ENCODE peak calls at places on chromosomes 3 and 15, in seven cellular contexts. O is IMR-90; M is D341Med; G is activated CD4-positive, alpha-beta T cell treated with anti-CD3 and anti-CD28 coated beads, Interleukin-2, amount 50 U/mL, for 24 hours; N is brain microvascular endothelial cell; U is NCI-H1105 treated with DMSO at 0.1 percent for 48 hours; T is WERI-Rb-1. Z is an unnamed sample.

GRCh38 chr3:78873641-78874040 is 894.2 kb downstream of the ROBO1 start:
- DNase-seq in O (peak), M (no peak), G (no peak), N (no peak), U (no peak), T (no peak), Z (no peak)

GRCh38 chr3:143597774-143598652 is 250.3 kb downstream of the SLC9A9 start:
- DNase-seq in O (no peak), M (no peak), G (no peak), N (no peak), U (peak), T (no peak), Z (no peak)

GRCh38 chr15:66663664-66664063 is 38.4 kb upstream of the SMAD6 start:
- DNase-seq in O (no peak), M (no peak), G (no peak), N (no peak), U (no peak), T (no peak), Z (no peak)

GRCh38 chr15:74375303-74375693 is 7.9 kb upstream of the CYP11A1 start:
- DNase-seq in O (peak), M (peak), G (peak), N (peak), U (peak), T (peak), Z (peak)

GRCh38 chr3:69353088-69353478 is 32.8 kb downstream of the FRMD4B start:
- DNase-seq in O (no peak), M (no peak), G (no peak), N (no peak), U (no peak), T (no peak), Z (no peak)

GRCh38 chr15:66042624-66043023 is 173.3 kb downstream of the RAB11A start:
- DNase-seq in O (no peak), M (no peak), G (no peak), N (no peak), U (no peak), T (no peak), Z (peak)

GRCh38 chr3:11206316-11206715 is 52.0 kb downstream of the HRH1 start:
- DNase-seq in O (no peak), M (no peak), G (no peak), N (no peak), U (peak), T (no peak), Z (no peak)

GRCh38 chr15:67833504-67834248 is 6.2 kb downstream of the RNU6-1 start:
- DNase-seq in O (no peak), M (peak), G (no peak), N (no peak), U (no peak), T (peak), Z (peak)

GRCh38 chr15:51726302-51727073 is 11.0 kb downstream of the LYSMD2 start:
- DNase-seq in O (peak), M (no peak), G (peak), N (peak), U (no peak), T (no peak), Z (no peak)

GRCh38 chr3:24829011-24829581 is 334.4 kb upstream of the THRB start:
- DNase-seq in O (no peak), M (peak), G (no peak), N (no peak), U (peak), T (peak), Z (no peak)

GRCh38 chr3:123870033-123870432 is 14.1 kb downstream of the MYLK start:
- DNase-seq in O (peak), M (no peak), G (no peak), N (no peak), U (no peak), T (no peak), Z (no peak)

GRCh38 chr15:60751985-60752952 is 273.3 kb upstream of the ICE2 start:
- DNase-seq in O (peak), M (peak), G (no peak), N (peak), U (peak), T (no peak), Z (no peak)

GRCh38 chr3:36312351-36312750 is 68.0 kb upstream of the STAC start:
- DNase-seq in O (no peak), M (no peak), G (no peak), N (no peak), U (peak), T (no peak), Z (no peak)

GRCh38 chr3:43531835-43532234 is 90.0 kb downstream of the ANO10 start:
- DNase-seq in O (peak), M (no peak), G (no peak), N (peak), U (no peak), T (no peak), Z (no peak)

GRCh38 chr3:99965681-99966408 is 148.2 kb downstream of the CMSS1 start:
- DNase-seq in O (no peak), M (no peak), G (no peak), N (no peak), U (no peak), T (peak), Z (no peak)

GRCh38 chr3:115321396-115321795 is 174.3 kb upstream of the ZBTB20 start:
- DNase-seq in O (peak), M (no peak), G (no peak), N (peak), U (peak), T (no peak), Z (no peak)

GRCh38 chr15:63347074-63347859 is 34.4 kb downstream of the CA12 start:
- DNase-seq in O (peak), M (no peak), G (no peak), N (no peak), U (no peak), T (no peak), Z (no peak)

GRCh38 chr15:70617076-70617910 is 146.1 kb downstream of the UACA start:
- DNase-seq in O (no peak), M (peak), G (no peak), N (no peak), U (peak), T (no peak), Z (no peak)

Z was measured in breast epithelium.